ENCODE peak calls at places on chromosomes 11 and 22, in six cellular contexts. One of them, this sample, is unnamed.

GRCh38 chr11:117191680-117192400 is 7.3 kb upstream of the TAGLN start:
- DNase-seq in neural progenitor cell: no peak
- DNase-seq in choroid plexus epithelial cell: no peak
- DNase-seq in fibroblast of the aortic adventitia: no peak
- DNase-seq in HFF-Myc: no peak
- DNase-seq in astrocyte of the cerebellum: no peak
- DNase-seq in this sample: no peak

GRCh38 chr11:110901441-110901840 is 189.2 kb upstream of the ARHGAP20 start:
- DNase-seq in choroid plexus epithelial cell: no peak
- DNase-seq in HFF-Myc: no peak
- DNase-seq in astrocyte of the cerebellum: no peak
- DNase-seq in neural progenitor cell: no peak
- DNase-seq in fibroblast of the aortic adventitia: no peak
- DNase-seq in this sample: no peak

GRCh38 chr22:49930596-49931412 is 12.4 kb downstream of the CRELD2 start:
- DNase-seq in HFF-Myc: peak; percentile 43
- DNase-seq in fibroblast of the aortic adventitia: peak; percentile 68
- DNase-seq in choroid plexus epithelial cell: peak; percentile 51
- DNase-seq in astrocyte of the cerebellum: no peak
- DNase-seq in neural progenitor cell: peak; percentile 69
- DNase-seq in this sample: peak; percentile 83

GRCh38 chr11:1922411-1923113 is 3.1 kb downstream of the TNNT3 start:
- DNase-seq in fibroblast of the aortic adventitia: no peak
- DNase-seq in neural progenitor cell: peak; percentile 1
- DNase-seq in astrocyte of the cerebellum: no peak
- DNase-seq in choroid plexus epithelial cell: no peak
- DNase-seq in HFF-Myc: no peak
- DNase-seq in this sample: no peak

GRCh38 chr11:122617297-122617696 is 38.2 kb upstream of the UBASH3B start:
- DNase-seq in neural progenitor cell: no peak
- DNase-seq in HFF-Myc: no peak
- DNase-seq in fibroblast of the aortic adventitia: no peak
- DNase-seq in astrocyte of the cerebellum: no peak
- DNase-seq in choroid plexus epithelial cell: no peak
- DNase-seq in this sample: peak; percentile 47

GRCh38 chr22:26707581-26707980 is 50.2 kb downstream of the MIAT start:
- DNase-seq in astrocyte of the cerebellum: no peak
- DNase-seq in fibroblast of the aortic adventitia: no peak
- DNase-seq in neural progenitor cell: no peak
- DNase-seq in HFF-Myc: no peak
- DNase-seq in choroid plexus epithelial cell: no peak
- DNase-seq in this sample: no peak

GRCh38 chr11:69552951-69553350 is 71.5 kb downstream of the LINC01488 start:
- DNase-seq in astrocyte of the cerebellum: no peak
- DNase-seq in fibroblast of the aortic adventitia: no peak
- DNase-seq in neural progenitor cell: no peak
- DNase-seq in HFF-Myc: no peak
- DNase-seq in choroid plexus epithelial cell: no peak
- DNase-seq in this sample: no peak

GRCh38 chr11:19679952-19680823 is 32.4 kb upstream of the NAV2 start:
- DNase-seq in fibroblast of the aortic adventitia: peak; percentile 99
- DNase-seq in astrocyte of the cerebellum: peak; percentile 96
- DNase-seq in choroid plexus epithelial cell: peak; percentile 94
- DNase-seq in neural progenitor cell: peak; percentile 44
- DNase-seq in HFF-Myc: peak; percentile 83
- DNase-seq in this sample: peak; percentile 97

GRCh38 chr22:25364736-25365241 is 145.3 kb downstream of the CRYBB2 start:
- DNase-seq in neural progenitor cell: no peak
- DNase-seq in choroid plexus epithelial cell: no peak
- DNase-seq in fibroblast of the aortic adventitia: no peak
- DNase-seq in astrocyte of the cerebellum: no peak
- DNase-seq in HFF-Myc: no peak
- DNase-seq in this sample: no peak

GRCh38 chr11:64036081-64037026 is 623 bp downstream of the FLRT1 start:
- DNase-seq in astrocyte of the cerebellum: no peak
- DNase-seq in choroid plexus epithelial cell: peak; percentile 40
- DNase-seq in HFF-Myc: no peak
- DNase-seq in fibroblast of the aortic adventitia: peak; percentile 24
- DNase-seq in neural progenitor cell: peak; percentile 52
- DNase-seq in this sample: no peak

GRCh38 chr11:32173435-32173834 is 82.6 kb downstream of the RCN1 start:
- DNase-seq in choroid plexus epithelial cell: peak; percentile 80
- DNase-seq in fibroblast of the aortic adventitia: peak; percentile 74
- DNase-seq in neural progenitor cell: peak; percentile 86
- DNase-seq in HFF-Myc: peak; percentile 7
- DNase-seq in astrocyte of the cerebellum: peak; percentile 52
- DNase-seq in this sample: peak; percentile 62

GRCh38 chr22:50606126-50606525 is 5.5 kb downstream of the MAPK8IP2 start:
- DNase-seq in HFF-Myc: no peak
- DNase-seq in astrocyte of the cerebellum: no peak
- DNase-seq in neural progenitor cell: no peak
- DNase-seq in choroid plexus epithelial cell: no peak
- DNase-seq in fibroblast of the aortic adventitia: no peak
- DNase-seq in this sample: no peak

GRCh38 chr11:101444164-101444563 is 139.6 kb downstream of the TRPC6 start:
- DNase-seq in HFF-Myc: no peak
- DNase-seq in fibroblast of the aortic adventitia: no peak
- DNase-seq in astrocyte of the cerebellum: no peak
- DNase-seq in neural progenitor cell: no peak
- DNase-seq in choroid plexus epithelial cell: no peak
- DNase-seq in this sample: no peak

GRCh38 chr11:102256251-102256650 is 61.0 kb upstream of the BIRC3 start:
- DNase-seq in neural progenitor cell: no peak
- DNase-seq in fibroblast of the aortic adventitia: no peak
- DNase-seq in HFF-Myc: peak; percentile 54
- DNase-seq in astrocyte of the cerebellum: no peak
- DNase-seq in choroid plexus epithelial cell: peak; percentile 80
- DNase-seq in this sample: peak; percentile 95

GRCh38 chr11:61645179-61645868 is 34.9 kb upstream of the DAGLA start:
- DNase-seq in HFF-Myc: no peak
- DNase-seq in neural progenitor cell: peak; percentile 44
- DNase-seq in choroid plexus epithelial cell: no peak
- DNase-seq in fibroblast of the aortic adventitia: no peak
- DNase-seq in astrocyte of the cerebellum: no peak
- DNase-seq in this sample: no peak

GRCh38 chr22:41478473-41478872 is 9.6 kb downstream of the ACO2 start:
- DNase-seq in astrocyte of the cerebellum: no peak
- DNase-seq in HFF-Myc: no peak
- DNase-seq in choroid plexus epithelial cell: no peak
- DNase-seq in fibroblast of the aortic adventitia: no peak
- DNase-seq in neural progenitor cell: no peak
- DNase-seq in this sample: no peak

GRCh38 chr11:27720277-27720830 is 20.1 kb upstream of the BDNF start:
- DNase-seq in neural progenitor cell: peak; percentile 94
- DNase-seq in choroid plexus epithelial cell: peak; percentile 69
- DNase-seq in astrocyte of the cerebellum: no peak
- DNase-seq in HFF-Myc: no peak
- DNase-seq in fibroblast of the aortic adventitia: peak; percentile 69
- DNase-seq in this sample: peak; percentile 53

GRCh38 chr11:64581057-64581523 is 9.9 kb upstream of the SLC22A12 start:
- DNase-seq in neural progenitor cell: no peak
- DNase-seq in astrocyte of the cerebellum: no peak
- DNase-seq in choroid plexus epithelial cell: no peak
- DNase-seq in HFF-Myc: no peak
- DNase-seq in fibroblast of the aortic adventitia: no peak
- DNase-seq in this sample: no peak

GRCh38 chr11:121321614-121322243 is 29.2 kb downstream of the SC5D start:
- DNase-seq in astrocyte of the cerebellum: no peak
- DNase-seq in HFF-Myc: no peak
- DNase-seq in neural progenitor cell: peak; percentile 61
- DNase-seq in fibroblast of the aortic adventitia: peak; percentile 35
- DNase-seq in choroid plexus epithelial cell: peak; percentile 31
- DNase-seq in this sample: peak; percentile 59
- TF ChIP-seq CTCF in astrocyte of the cerebellum: peak; percentile 21
- TF ChIP-seq CTCF in HFF-Myc: peak; percentile 14
- TF ChIP-seq CTCF in neural progenitor cell: peak; percentile 58
- TF ChIP-seq CTCF in fibroblast of the aortic adventitia: peak; percentile 40
- TF ChIP-seq CTCF in choroid plexus epithelial cell: peak; percentile 39
- TF ChIP-seq CTCF in this sample: peak; percentile 27

GRCh38 chr11:74282421-74282820 is 29.0 kb downstream of the P4HA3 start:
- DNase-seq in HFF-Myc: no peak
- DNase-seq in choroid plexus epithelial cell: no peak
- DNase-seq in astrocyte of the cerebellum: no peak
- DNase-seq in fibroblast of the aortic adventitia: no peak
- DNase-seq in neural progenitor cell: no peak
- DNase-seq in this sample: no peak

GRCh38 chr11:74283580-74284180 is 27.8 kb downstream of the P4HA3 start:
- DNase-seq in neural progenitor cell: no peak
- DNase-seq in choroid plexus epithelial cell: no peak
- DNase-seq in fibroblast of the aortic adventitia: no peak
- DNase-seq in HFF-Myc: no peak
- DNase-seq in astrocyte of the cerebellum: no peak
- DNase-seq in this sample: no peak

GRCh38 chr11:74284466-74284865 is 27.0 kb downstream of the P4HA3 start:
- DNase-seq in HFF-Myc: no peak
- DNase-seq in astrocyte of the cerebellum: no peak
- DNase-seq in fibroblast of the aortic adventitia: no peak
- DNase-seq in neural progenitor cell: no peak
- DNase-seq in choroid plexus epithelial cell: no peak
- DNase-seq in this sample: no peak

GRCh38 chr11:74280494-74280893 is 30.9 kb downstream of the P4HA3 start:
- DNase-seq in astrocyte of the cerebellum: no peak
- DNase-seq in HFF-Myc: no peak
- DNase-seq in fibroblast of the aortic adventitia: no peak
- DNase-seq in choroid plexus epithelial cell: no peak
- DNase-seq in neural progenitor cell: no peak
- DNase-seq in this sample: no peak

DNA sequence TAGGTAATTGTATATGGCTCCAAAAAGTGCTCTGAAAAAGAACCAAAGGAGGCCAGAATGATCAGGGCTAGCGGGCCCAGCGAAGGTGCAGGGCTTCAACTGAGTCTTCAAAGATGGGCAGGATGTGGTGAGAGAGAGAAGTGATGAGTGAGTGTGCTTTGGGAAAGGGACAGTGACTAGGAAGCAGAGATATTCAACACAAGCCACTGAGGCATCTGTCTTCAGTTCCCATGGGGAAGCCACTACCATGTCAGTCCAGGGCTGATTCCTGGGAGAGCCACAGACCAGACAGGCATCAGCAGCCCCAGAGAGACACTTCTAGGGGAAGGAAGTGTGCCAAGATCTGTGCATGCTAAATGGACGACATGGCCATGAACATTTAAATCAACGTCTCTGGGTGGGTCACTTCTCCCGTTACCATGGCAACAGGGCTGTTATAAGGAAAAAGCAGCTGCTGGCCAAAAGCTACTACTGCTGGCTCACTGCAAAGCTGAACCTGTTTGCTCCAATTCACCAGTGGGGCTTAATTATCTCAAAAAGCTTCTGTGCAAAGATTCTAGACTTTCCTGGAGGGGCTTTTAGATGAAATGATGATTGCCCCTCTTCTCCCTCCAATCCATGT is 28.5 kb downstream of the P4HA3 start:
- DNase-seq in HFF-Myc: no peak
- DNase-seq in neural progenitor cell: peak; percentile 49
- DNase-seq in astrocyte of the cerebellum: no peak
- DNase-seq in fibroblast of the aortic adventitia: peak; percentile 37
- DNase-seq in choroid plexus epithelial cell: no peak
- DNase-seq in this sample: no peak
- TF ChIP-seq CTCF in HFF-Myc: no peak
- TF ChIP-seq CTCF in neural progenitor cell: no peak
- TF ChIP-seq CTCF in astrocyte of the cerebellum: no peak
- TF ChIP-seq CTCF in fibroblast of the aortic adventitia: no peak
- TF ChIP-seq CTCF in choroid plexus epithelial cell: no peak
- TF ChIP-seq CTCF in this sample: no peak

GRCh38 chr11:65859134-65859811 is 960 bp upstream of the MUS81 start:
- DNase-seq in HFF-Myc: peak; percentile 92
- DNase-seq in fibroblast of the aortic adventitia: peak; percentile 96
- DNase-seq in neural progenitor cell: peak; percentile 100
- DNase-seq in choroid plexus epithelial cell: peak; percentile 99
- DNase-seq in astrocyte of the cerebellum: peak; percentile 97
- DNase-seq in this sample: peak; percentile 98
- TF ChIP-seq CTCF in HFF-Myc: peak; percentile 13
- TF ChIP-seq CTCF in fibroblast of the aortic adventitia: peak; percentile 12
- TF ChIP-seq CTCF in neural progenitor cell: peak; percentile 48
- TF ChIP-seq CTCF in choroid plexus epithelial cell: no peak
- TF ChIP-seq CTCF in astrocyte of the cerebellum: peak; percentile 27
- TF ChIP-seq CTCF in this sample: no peak

GRCh38 chr22:44360686-44361381 is 48.1 kb upstream of the SHISAL1 start:
- DNase-seq in neural progenitor cell: peak; percentile 50
- DNase-seq in astrocyte of the cerebellum: peak; percentile 67
- DNase-seq in HFF-Myc: peak; percentile 47
- DNase-seq in fibroblast of the aortic adventitia: peak; percentile 93
- DNase-seq in choroid plexus epithelial cell: peak; percentile 37
- DNase-seq in this sample: peak; percentile 99
- TF ChIP-seq CTCF in neural progenitor cell: peak; percentile 20
- TF ChIP-seq CTCF in astrocyte of the cerebellum: peak; percentile 61
- TF ChIP-seq CTCF in HFF-Myc: peak; percentile 16
- TF ChIP-seq CTCF in fibroblast of the aortic adventitia: peak; percentile 75
- TF ChIP-seq CTCF in choroid plexus epithelial cell: peak; percentile 37
- TF ChIP-seq CTCF in this sample: no peak

GRCh38 chr11:74443071-74443864 is 24.1 kb downstream of the KCNE3 start:
- DNase-seq in HFF-Myc: no peak
- DNase-seq in neural progenitor cell: peak; percentile 45
- DNase-seq in choroid plexus epithelial cell: peak; percentile 71
- DNase-seq in fibroblast of the aortic adventitia: peak; percentile 10
- DNase-seq in astrocyte of the cerebellum: peak; percentile 33
- DNase-seq in this sample: peak; percentile 71
- TF ChIP-seq CTCF in HFF-Myc: peak; percentile 9
- TF ChIP-seq CTCF in neural progenitor cell: no peak
- TF ChIP-seq CTCF in choroid plexus epithelial cell: peak; percentile 50
- TF ChIP-seq CTCF in fibroblast of the aortic adventitia: no peak
- TF ChIP-seq CTCF in astrocyte of the cerebellum: peak; percentile 27
- TF ChIP-seq CTCF in this sample: peak; percentile 53

GRCh38 chr22:45553333-45554039 is 50.8 kb downstream of the FBLN1 start:
- DNase-seq in astrocyte of the cerebellum: peak; percentile 76
- DNase-seq in HFF-Myc: peak; percentile 79
- DNase-seq in fibroblast of the aortic adventitia: peak; percentile 95
- DNase-seq in choroid plexus epithelial cell: peak; percentile 91
- DNase-seq in neural progenitor cell: peak; percentile 90
- DNase-seq in this sample: peak; percentile 90
- TF ChIP-seq CTCF in astrocyte of the cerebellum: peak; percentile 99
- TF ChIP-seq CTCF in HFF-Myc: peak; percentile 96
- TF ChIP-seq CTCF in fibroblast of the aortic adventitia: peak; percentile 97
- TF ChIP-seq CTCF in choroid plexus epithelial cell: peak; percentile 99
- TF ChIP-seq CTCF in neural progenitor cell: peak; percentile 98
- TF ChIP-seq CTCF in this sample: peak; percentile 96

DNA sequence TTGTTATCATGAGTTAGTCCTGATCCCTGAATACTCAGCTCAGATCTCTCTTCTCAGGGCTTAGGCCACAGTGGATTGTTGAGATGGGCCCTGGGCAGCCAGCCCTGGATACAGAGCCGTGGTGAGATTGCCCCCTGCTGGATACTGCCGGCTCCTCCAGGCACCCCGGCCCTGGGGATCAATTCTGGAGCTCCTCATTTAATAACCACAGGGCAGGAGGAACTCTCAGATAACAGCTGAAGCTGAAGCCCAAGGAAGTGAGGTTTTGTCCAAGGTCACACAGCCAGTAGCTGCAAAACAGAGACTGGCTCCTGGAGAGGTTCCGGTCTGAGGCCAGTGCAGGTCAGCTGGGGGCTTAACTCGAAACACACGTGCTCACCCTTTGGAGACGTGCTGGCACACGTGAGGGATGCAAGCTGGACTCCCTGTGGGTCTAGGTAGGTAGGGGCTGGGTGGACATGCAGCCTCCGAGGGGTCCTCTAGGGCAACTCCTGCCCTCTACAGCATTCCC is 16.0 kb downstream of the USH1C start:
- DNase-seq in choroid plexus epithelial cell: peak; percentile 67
- DNase-seq in neural progenitor cell: peak; percentile 83
- DNase-seq in astrocyte of the cerebellum: no peak
- DNase-seq in HFF-Myc: peak; percentile 9
- DNase-seq in fibroblast of the aortic adventitia: peak; percentile 43
- DNase-seq in this sample: peak; percentile 54
- TF ChIP-seq CTCF in choroid plexus epithelial cell: peak; percentile 89
- TF ChIP-seq CTCF in neural progenitor cell: peak; percentile 89
- TF ChIP-seq CTCF in astrocyte of the cerebellum: peak; percentile 79
- TF ChIP-seq CTCF in HFF-Myc: peak; percentile 89
- TF ChIP-seq CTCF in fibroblast of the aortic adventitia: peak; percentile 72
- TF ChIP-seq CTCF in this sample: peak; percentile 70

GRCh38 chr11:33542921-33543320 is 157.7 kb downstream of the C11orf91 start:
- DNase-seq in neural progenitor cell: peak; percentile 60
- DNase-seq in astrocyte of the cerebellum: no peak
- DNase-seq in fibroblast of the aortic adventitia: peak; percentile 54
- DNase-seq in choroid plexus epithelial cell: peak; percentile 77
- DNase-seq in HFF-Myc: no peak
- DNase-seq in this sample: peak; percentile 65
- TF ChIP-seq CTCF in neural progenitor cell: peak; percentile 75
- TF ChIP-seq CTCF in astrocyte of the cerebellum: peak; percentile 76
- TF ChIP-seq CTCF in fibroblast of the aortic adventitia: peak; percentile 68
- TF ChIP-seq CTCF in choroid plexus epithelial cell: peak; percentile 95
- TF ChIP-seq CTCF in HFF-Myc: peak; percentile 81
- TF ChIP-seq CTCF in this sample: peak; percentile 38